ENCODE peak calls at places on chromosomes 3 and 15, in nine cellular contexts. One of them, this sample, is unnamed.
A peak's percentile ranks its signal among the peaks of the same experiment; 100 is the strongest.

GRCh38 chr3:26061947-26062346 is 272.1 kb downstream of the OXSM start:
- DNase-seq in dorsolateral prefrontal cortex: no peak
- DNase-seq in endothelial cell: no peak
- DNase-seq in B cell: no peak
- DNase-seq in GM13976: no peak
- DNase-seq in tibial artery: no peak
- DNase-seq in GM20000: no peak
- DNase-seq in glutamatergic neuron: no peak
- DNase-seq in CD8-positive, alpha-beta T cell: no peak
- DNase-seq in this sample: no peak

GRCh38 chr15:64552281-64552948 is 92.0 kb downstream of the ZNF609 start:
- DNase-seq in dorsolateral prefrontal cortex: no peak
- DNase-seq in GM20000: no peak
- DNase-seq in tibial artery: no peak
- DNase-seq in GM13976: no peak
- DNase-seq in endothelial cell: no peak
- DNase-seq in glutamatergic neuron: peak; percentile 21
- DNase-seq in CD8-positive, alpha-beta T cell: no peak
- DNase-seq in B cell: no peak
- DNase-seq in this sample: no peak

GRCh38 chr3:158279584-158279983 is 169.7 kb downstream of the RSRC1 start:
- DNase-seq in CD8-positive, alpha-beta T cell: no peak
- DNase-seq in glutamatergic neuron: no peak
- DNase-seq in dorsolateral prefrontal cortex: no peak
- DNase-seq in GM20000: no peak
- DNase-seq in GM13976: no peak
- DNase-seq in B cell: no peak
- DNase-seq in tibial artery: no peak
- DNase-seq in endothelial cell: no peak
- DNase-seq in this sample: no peak

GRCh38 chr3:31793040-31793439 is 188.0 kb downstream of the OSBPL10 start:
- DNase-seq in GM20000: no peak
- DNase-seq in GM13976: no peak
- DNase-seq in dorsolateral prefrontal cortex: no peak
- DNase-seq in tibial artery: no peak
- DNase-seq in glutamatergic neuron: no peak
- DNase-seq in B cell: no peak
- DNase-seq in endothelial cell: no peak
- DNase-seq in CD8-positive, alpha-beta T cell: no peak
- DNase-seq in this sample: no peak

GRCh38 chr3:15055019-15055557 is 10.0 kb downstream of the MRPS25 start:
- DNase-seq in tibial artery: no peak
- DNase-seq in GM20000: peak; percentile 68
- DNase-seq in endothelial cell: no peak
- DNase-seq in glutamatergic neuron: no peak
- DNase-seq in dorsolateral prefrontal cortex: no peak
- DNase-seq in B cell: peak; percentile 58
- DNase-seq in CD8-positive, alpha-beta T cell: no peak
- DNase-seq in GM13976: peak; percentile 67
- DNase-seq in this sample: no peak

GRCh38 chr15:48796930-48797329 is 13.9 kb downstream of the CEP152 start:
- DNase-seq in CD8-positive, alpha-beta T cell: no peak
- DNase-seq in endothelial cell: no peak
- DNase-seq in glutamatergic neuron: no peak
- DNase-seq in dorsolateral prefrontal cortex: no peak
- DNase-seq in GM13976: no peak
- DNase-seq in B cell: no peak
- DNase-seq in tibial artery: no peak
- DNase-seq in GM20000: no peak
- DNase-seq in this sample: no peak

GRCh38 chr3:123728014-123728413 is 143.2 kb upstream of the HACD2 start:
- DNase-seq in dorsolateral prefrontal cortex: no peak
- DNase-seq in CD8-positive, alpha-beta T cell: no peak
- DNase-seq in tibial artery: no peak
- DNase-seq in GM20000: no peak
- DNase-seq in endothelial cell: no peak
- DNase-seq in GM13976: no peak
- DNase-seq in glutamatergic neuron: no peak
- DNase-seq in B cell: no peak
- DNase-seq in this sample: no peak

GRCh38 chr3:128271536-128272332 is 118.5 kb downstream of the EEFSEC start:
- DNase-seq in endothelial cell: no peak
- DNase-seq in GM13976: no peak
- DNase-seq in dorsolateral prefrontal cortex: no peak
- DNase-seq in tibial artery: no peak
- DNase-seq in B cell: no peak
- DNase-seq in glutamatergic neuron: no peak
- DNase-seq in CD8-positive, alpha-beta T cell: peak; percentile 15
- DNase-seq in GM20000: no peak
- DNase-seq in this sample: no peak

GRCh38 chr15:28881170-28881569 is 4.6 kb upstream of the APBA2 start:
- DNase-seq in CD8-positive, alpha-beta T cell: no peak
- DNase-seq in endothelial cell: no peak
- DNase-seq in GM20000: no peak
- DNase-seq in GM13976: no peak
- DNase-seq in glutamatergic neuron: no peak
- DNase-seq in dorsolateral prefrontal cortex: no peak
- DNase-seq in B cell: no peak
- DNase-seq in tibial artery: no peak
- DNase-seq in this sample: no peak
- TF ChIP-seq CTCF in CD8-positive, alpha-beta T cell: no peak
- TF ChIP-seq CTCF in endothelial cell: no peak
- TF ChIP-seq CTCF in GM20000: no peak
- TF ChIP-seq CTCF in GM13976: no peak
- TF ChIP-seq CTCF in glutamatergic neuron: no peak
- TF ChIP-seq CTCF in dorsolateral prefrontal cortex: no peak
- TF ChIP-seq CTCF in B cell: no peak
- TF ChIP-seq CTCF in tibial artery: no peak
- TF ChIP-seq CTCF in this sample: no peak

DNA sequence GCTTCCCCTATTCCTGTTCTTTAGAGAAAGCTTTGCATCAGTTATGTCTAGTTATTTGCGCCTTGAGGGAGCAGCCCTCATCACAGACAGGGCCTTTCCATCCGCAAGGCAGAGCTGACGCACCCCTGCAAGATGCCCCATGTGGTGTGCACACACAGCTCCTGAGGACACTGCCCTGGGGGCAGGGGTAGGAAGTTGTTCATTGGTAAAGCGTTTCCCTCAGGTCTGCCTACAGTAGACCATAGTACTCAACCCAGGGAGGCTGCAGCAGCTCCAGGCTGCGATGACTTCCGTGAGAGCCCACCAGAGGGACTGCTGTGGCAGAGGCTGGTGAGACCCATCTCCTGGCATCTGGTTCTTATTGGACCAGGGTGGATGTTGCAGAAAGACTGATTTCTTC is 55.1 kb upstream of the PLXNA1 start:
- DNase-seq in glutamatergic neuron: no peak
- DNase-seq in dorsolateral prefrontal cortex: no peak
- DNase-seq in B cell: no peak
- DNase-seq in GM13976: no peak
- DNase-seq in tibial artery: peak; percentile 40
- DNase-seq in endothelial cell: no peak
- DNase-seq in GM20000: no peak
- DNase-seq in CD8-positive, alpha-beta T cell: no peak
- DNase-seq in this sample: no peak
- TF ChIP-seq CTCF in glutamatergic neuron: no peak
- TF ChIP-seq CTCF in dorsolateral prefrontal cortex: no peak
- TF ChIP-seq CTCF in B cell: no peak
- TF ChIP-seq CTCF in GM13976: no peak
- TF ChIP-seq CTCF in tibial artery: no peak
- TF ChIP-seq CTCF in endothelial cell: no peak
- TF ChIP-seq CTCF in GM20000: no peak
- TF ChIP-seq CTCF in CD8-positive, alpha-beta T cell: no peak
- TF ChIP-seq CTCF in this sample: no peak

GRCh38 chr15:57635300-57635944 is 43.7 kb downstream of the MYZAP start:
- DNase-seq in CD8-positive, alpha-beta T cell: no peak
- DNase-seq in endothelial cell: no peak
- DNase-seq in glutamatergic neuron: no peak
- DNase-seq in GM20000: no peak
- DNase-seq in dorsolateral prefrontal cortex: peak; percentile 66
- DNase-seq in B cell: no peak
- DNase-seq in tibial artery: no peak
- DNase-seq in GM13976: no peak
- DNase-seq in this sample: no peak
- TF ChIP-seq CTCF in CD8-positive, alpha-beta T cell: no peak
- TF ChIP-seq CTCF in endothelial cell: no peak
- TF ChIP-seq CTCF in glutamatergic neuron: no peak
- TF ChIP-seq CTCF in GM20000: no peak
- TF ChIP-seq CTCF in dorsolateral prefrontal cortex: no peak
- TF ChIP-seq CTCF in B cell: no peak
- TF ChIP-seq CTCF in tibial artery: peak; percentile 8
- TF ChIP-seq CTCF in GM13976: no peak
- TF ChIP-seq CTCF in this sample: no peak

DNA sequence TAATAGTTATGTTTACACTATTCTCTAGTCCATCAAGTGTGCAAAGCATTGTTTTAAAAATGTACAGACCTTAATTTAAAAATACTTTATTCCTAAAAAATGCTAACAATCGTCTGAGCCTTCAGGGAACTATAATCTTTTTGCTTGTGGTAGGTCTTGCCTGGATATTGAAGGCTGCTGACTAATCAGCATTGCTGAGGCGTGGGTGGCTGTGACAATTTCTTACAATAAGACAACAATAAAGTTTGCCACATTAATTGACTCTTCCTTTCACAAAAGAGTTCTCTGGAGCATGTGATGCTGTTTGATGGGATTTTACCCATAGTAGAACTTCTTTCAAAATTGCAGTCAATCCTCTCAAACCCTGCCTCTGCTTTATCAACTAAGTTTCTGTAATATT is 384.0 kb upstream of the TGFBR2 start:
- DNase-seq in B cell: no peak
- DNase-seq in GM20000: no peak
- DNase-seq in tibial artery: no peak
- DNase-seq in dorsolateral prefrontal cortex: no peak
- DNase-seq in endothelial cell: no peak
- DNase-seq in GM13976: no peak
- DNase-seq in CD8-positive, alpha-beta T cell: no peak
- DNase-seq in glutamatergic neuron: no peak
- DNase-seq in this sample: no peak
- TF ChIP-seq CTCF in B cell: no peak
- TF ChIP-seq CTCF in GM20000: no peak
- TF ChIP-seq CTCF in tibial artery: no peak
- TF ChIP-seq CTCF in dorsolateral prefrontal cortex: no peak
- TF ChIP-seq CTCF in endothelial cell: no peak
- TF ChIP-seq CTCF in GM13976: no peak
- TF ChIP-seq CTCF in CD8-positive, alpha-beta T cell: no peak
- TF ChIP-seq CTCF in glutamatergic neuron: no peak
- TF ChIP-seq CTCF in this sample: no peak

GRCh38 chr3:46092704-46093085 is 65.4 kb upstream of the XCR1 start:
- DNase-seq in tibial artery: no peak
- DNase-seq in B cell: no peak
- DNase-seq in GM20000: peak; percentile 25
- DNase-seq in endothelial cell: no peak
- DNase-seq in CD8-positive, alpha-beta T cell: no peak
- DNase-seq in glutamatergic neuron: no peak
- DNase-seq in GM13976: no peak
- DNase-seq in dorsolateral prefrontal cortex: no peak
- DNase-seq in this sample: no peak
- TF ChIP-seq CTCF in tibial artery: no peak
- TF ChIP-seq CTCF in B cell: no peak
- TF ChIP-seq CTCF in GM20000: no peak
- TF ChIP-seq CTCF in endothelial cell: no peak
- TF ChIP-seq CTCF in CD8-positive, alpha-beta T cell: no peak
- TF ChIP-seq CTCF in glutamatergic neuron: no peak
- TF ChIP-seq CTCF in GM13976: no peak
- TF ChIP-seq CTCF in dorsolateral prefrontal cortex: no peak
- TF ChIP-seq CTCF in this sample: no peak